ENCODE peak calls at places on chromosomes 3 and 15, in seven cellular contexts. I is A549, V is fibroblast of the aortic adventitia, E is AG04449, Q is fibroblast of lung, Y is uterus, A is HepG2. Z is an unnamed sample.
A peak's percentile ranks its signal among the peaks of the same experiment; 100 is the strongest.

GRCh38 chr3:71430941-71431552 is 152.5 kb downstream of the FOXP1 start:
- DNase-seq in Y (no peak), A (no peak), E (no peak), V (no peak), Q (no peak), I (no peak), Z (no peak)

GRCh38 chr15:31278056-31278445 is 48.6 kb upstream of the KLF13 start:
- DNase-seq in I (no peak), A (no peak), E (no peak), Q (no peak), V (no peak), Y (no peak), Z (no peak)

GRCh38 chr15:39969871-39970270 is 36.0 kb downstream of the EIF2AK4 start:
- DNase-seq in E (no peak), Q (peak; percentile 31), Y (peak; percentile 65), I (no peak), V (peak; percentile 83), A (no peak), Z (no peak)

GRCh38 chr15:73928971-73929627 is 2.8 kb downstream of the LOXL1 start:
- DNase-seq in Y (no peak), I (no peak), A (no peak), E (no peak), V (no peak), Q (no peak), Z (no peak)

GRCh38 chr3:156535162-156535627 is 19.7 kb downstream of the SSR3 start:
- DNase-seq in E (peak; percentile 97), A (peak; percentile 96), Q (peak; percentile 100), Y (peak; percentile 68), V (peak; percentile 97), I (peak; percentile 87), Z (peak; percentile 93)

GRCh38 chr15:34821907-34822306 is 26.6 kb upstream of the ACTC1 start:
- DNase-seq in Q (no peak), A (no peak), E (no peak), Y (no peak), V (no peak), I (no peak), Z (no peak)

GRCh38 chr15:66075947-66076346 is 177.6 kb downstream of the MEGF11 start:
- DNase-seq in Q (no peak), I (no peak), Y (no peak), V (no peak), A (no peak), E (no peak), Z (no peak)

GRCh38 chr3:194306109-194306686 is 44.9 kb downstream of the CPN2 start:
- DNase-seq in A (no peak), E (no peak), V (no peak), Q (no peak), I (no peak), Y (no peak), Z (no peak)

GRCh38 chr15:89533861-89534544 is 37.6 kb upstream of the RHCG start:
- DNase-seq in I (no peak), V (peak; percentile 86), Q (no peak), E (no peak), A (no peak), Y (no peak), Z (no peak)

GRCh38 chr15:40754883-40755815 is at the start of gene RMDN3:
- DNase-seq in V (peak; percentile 86), Y (peak; percentile 95), A (peak; percentile 77), E (no peak), I (peak; percentile 84), Q (peak; percentile 92), Z (peak; percentile 98)

GRCh38 chr3:150384517-150385212 is 23.4 kb upstream of the TSC22D2 start:
- DNase-seq in Q (peak; percentile 58), E (no peak), I (no peak), A (peak; percentile 76), Y (no peak), V (no peak), Z (peak; percentile 62)

GRCh38 chr15:31467361-31467760 is 140.7 kb downstream of the KLF13 start:
- DNase-seq in E (no peak), I (no peak), Q (no peak), V (no peak), Y (no peak), A (no peak), Z (no peak)

GRCh38 chr3:60096403-60096802 is 1046.6 kb upstream of the CFAP20DC start:
- DNase-seq in E (no peak), I (no peak), V (no peak), Y (no peak), A (no peak), Q (no peak), Z (no peak)
- TF ChIP-seq CTCF in E (no peak), I (no peak), V (no peak), Y (no peak), A (no peak), Q (no peak), Z (no peak)

GRCh38 chr3:184129012-184129411 is 6.1 kb upstream of the EIF2B5 start:
- DNase-seq in A (peak; percentile 48), I (peak; percentile 27), V (peak; percentile 62), Y (no peak), E (no peak), Q (peak; percentile 45), Z (peak; percentile 40)
- TF ChIP-seq CTCF in A (peak; percentile 67), I (no peak), V (peak; percentile 56), Y (no peak), E (peak; percentile 44), Q (peak; percentile 46), Z (peak; percentile 16)

DNA sequence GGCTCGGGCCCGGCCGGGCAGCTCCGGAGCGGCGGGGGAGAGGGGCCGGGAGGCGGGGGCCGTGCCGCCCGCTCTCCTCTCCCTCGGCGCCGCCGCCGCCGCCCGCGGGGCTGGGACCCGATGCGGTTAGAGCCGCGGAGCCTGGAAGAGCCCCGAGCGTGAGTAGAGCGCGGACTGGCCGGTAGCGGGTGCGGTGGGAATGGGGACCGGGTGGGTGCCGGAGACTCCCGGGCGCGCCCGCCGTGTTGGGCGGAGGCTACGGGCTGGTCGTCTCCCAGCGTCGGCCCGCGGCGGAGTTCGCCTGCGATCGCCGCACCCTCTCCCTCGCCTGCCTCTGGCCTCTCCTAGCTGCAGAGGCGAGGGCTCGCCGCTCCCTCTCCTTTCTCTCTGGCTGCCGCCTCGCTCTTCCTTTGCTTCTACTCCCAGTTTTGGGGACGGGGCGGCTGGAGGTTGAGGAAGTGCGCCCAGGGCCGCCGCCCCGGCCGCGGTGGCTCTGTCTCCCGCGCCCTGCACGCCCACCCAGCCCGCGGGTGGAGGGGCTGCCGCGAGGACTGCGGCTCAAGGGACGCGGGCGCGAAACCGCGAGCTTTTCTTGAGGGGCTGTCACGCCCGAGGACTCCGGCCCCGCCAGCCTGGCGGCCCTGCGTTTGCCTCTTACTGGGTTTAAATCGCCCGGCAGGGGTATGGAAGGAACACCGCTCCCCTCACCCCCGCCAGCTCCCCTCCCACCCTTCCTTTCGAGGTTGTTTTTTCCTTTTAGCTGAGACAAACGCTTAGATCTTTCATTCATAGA is 485 bp downstream of the PIK3CA start:
- DNase-seq in Q (peak; percentile 37), E (no peak), Y (peak; percentile 52), V (peak; percentile 28), A (peak; percentile 7), I (peak; percentile 18), Z (peak; percentile 75)
- TF ChIP-seq CTCF in Q (no peak), E (no peak), Y (no peak), V (no peak), A (peak; percentile 1), I (no peak), Z (no peak)

GRCh38 chr3:141465221-141465620 is 21.6 kb upstream of the RASA2 start:
- DNase-seq in Y (no peak), Q (peak; percentile 46), I (no peak), A (no peak), V (peak; percentile 47), E (no peak), Z (no peak)
- TF ChIP-seq CTCF in Y (peak; percentile 28), Q (no peak), I (peak; percentile 46), A (peak; percentile 40), V (peak; percentile 41), E (peak; percentile 10), Z (peak; percentile 49)

DNA sequence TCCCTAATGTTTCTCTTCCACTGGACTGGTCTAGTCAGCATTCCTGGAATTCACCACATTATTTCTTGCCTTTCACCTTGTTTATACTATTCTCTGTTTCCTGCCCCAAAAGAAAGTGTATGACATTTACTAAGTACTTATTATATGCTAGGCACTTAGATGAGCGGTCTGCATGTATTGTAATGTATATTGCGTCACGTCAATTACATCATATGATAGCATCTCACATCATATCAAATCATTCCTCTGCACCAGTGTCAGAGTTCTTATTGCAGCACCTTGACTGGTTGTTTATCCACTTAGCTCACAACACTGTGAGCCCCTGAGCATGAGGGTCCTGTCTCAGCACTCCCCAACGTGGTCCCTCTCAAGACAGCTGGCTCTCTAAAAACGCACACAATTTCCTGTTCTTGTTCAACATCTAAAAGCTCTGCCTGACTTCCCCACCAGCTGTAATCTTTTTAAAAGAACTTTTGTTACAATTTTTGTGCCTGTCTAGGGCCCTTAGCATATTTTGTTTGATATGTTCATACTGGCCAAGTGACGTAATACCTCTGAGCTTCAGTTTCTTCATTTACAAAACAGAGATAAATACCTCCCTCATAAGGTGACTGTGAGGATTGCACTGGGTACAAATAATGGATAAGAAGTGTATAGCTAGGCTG is 58.8 kb downstream of the ARHGAP31 start:
- DNase-seq in Q (peak; percentile 80), A (peak; percentile 43), V (peak; percentile 87), I (peak; percentile 50), Y (no peak), E (peak; percentile 52), Z (peak; percentile 50)
- TF ChIP-seq CTCF in Q (peak; percentile 31), A (peak; percentile 28), V (peak; percentile 53), I (no peak), Y (peak; percentile 5), E (peak; percentile 26), Z (peak; percentile 42)

DNA sequence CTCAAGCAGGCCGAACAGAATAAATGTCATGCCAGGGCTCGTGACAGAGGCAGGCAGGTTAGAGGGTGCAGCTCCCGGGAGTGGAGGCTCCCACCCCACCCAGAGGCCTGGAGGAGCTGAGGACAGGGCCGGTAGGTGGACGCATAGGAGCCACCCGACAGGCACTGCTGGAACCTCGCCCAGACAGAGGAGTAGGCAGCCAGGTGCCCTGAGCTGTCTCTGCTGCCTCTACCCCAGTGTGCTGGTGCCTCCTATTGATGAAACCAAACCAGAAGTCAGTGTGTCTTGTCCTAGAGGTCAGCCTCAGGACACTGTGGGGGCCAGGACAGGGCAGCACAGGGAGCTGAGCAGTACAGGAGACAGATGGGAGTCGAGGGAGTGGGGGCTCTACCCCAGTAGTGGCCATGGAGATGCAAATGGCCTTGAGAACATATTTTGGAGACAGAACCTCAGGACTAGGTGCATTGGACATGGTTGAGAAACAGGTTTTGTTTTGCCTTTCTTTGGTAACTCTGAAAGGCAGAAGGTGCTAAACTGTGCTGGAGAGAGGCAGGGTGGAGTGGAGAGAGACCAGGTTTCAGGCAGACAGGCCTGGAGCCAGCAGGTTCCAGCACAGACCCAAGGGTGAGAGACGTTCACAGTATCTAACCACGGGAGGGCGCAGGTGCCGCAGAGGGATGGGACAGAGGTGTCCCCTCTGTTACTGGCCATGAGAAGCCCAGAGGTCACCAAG is 15.4 kb upstream of the KLF15 start:
- DNase-seq in I (no peak), Q (no peak), E (no peak), V (no peak), A (peak; percentile 39), Y (no peak), Z (no peak)
- TF ChIP-seq CTCF in I (no peak), Q (no peak), E (no peak), V (no peak), A (peak; percentile 70), Y (no peak), Z (no peak)

DNA sequence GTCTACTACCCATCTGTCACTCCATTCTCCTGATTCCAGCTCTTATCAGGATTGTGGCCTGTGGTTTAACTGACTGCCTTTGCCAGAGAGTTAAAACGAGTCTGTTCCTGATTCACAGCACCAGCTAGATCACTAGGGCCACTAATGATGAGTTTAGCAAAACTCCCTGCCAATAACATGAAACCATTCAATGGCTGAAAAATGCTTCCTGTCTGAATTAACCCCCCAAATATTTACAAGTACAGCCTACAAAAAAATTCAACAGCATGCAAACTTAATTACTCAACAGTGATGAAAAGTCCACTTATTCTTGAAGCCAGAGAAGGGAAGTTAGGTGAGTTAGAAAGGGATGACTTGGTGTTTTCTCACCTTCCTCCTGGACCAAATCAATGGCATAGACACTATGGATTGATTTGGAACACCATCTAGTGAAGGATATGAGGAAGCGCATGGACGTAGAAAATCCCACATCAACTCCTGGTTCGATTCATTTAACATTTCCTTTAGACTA is 141.4 kb downstream of the TGFBR2 start:
- DNase-seq in E (no peak), Y (no peak), I (peak; percentile 60), A (peak; percentile 55), Q (peak; percentile 58), V (peak; percentile 68), Z (peak; percentile 13)
- TF ChIP-seq CTCF in E (peak; percentile 50), Y (peak; percentile 38), I (peak; percentile 75), A (peak; percentile 86), Q (peak; percentile 57), V (peak; percentile 55), Z (peak; percentile 48)